ENCODE peak calls at places on chromosomes 4 and X, in six cellular contexts. O is T-cell; C is T-helper 1 cell; X is CD4-positive, alpha-beta T cell; W is ascending aorta; F is amniotic stem cell. L is an unnamed sample.

GRCh38 chrX:38806054-38806389 is 4.8 kb downstream of the MID1IP1 start:
- DNase-seq in O (no peak), C (no peak), X (no peak), W (no peak), F (no peak), L (no peak)

GRCh38 chrX:48957477-48957826 is at the start of gene OTUD5:
- DNase-seq in O (peak), C (peak), X (peak), W (no peak), F (no peak), L (no peak)

GRCh38 chr4:88291003-88291402 is 6.6 kb upstream of the PPM1K start:
- DNase-seq in O (no peak), C (no peak), X (no peak), W (peak), F (no peak), L (peak)

GRCh38 chrX:7216981-7217587 is 69.1 kb upstream of the PUDP start:
- DNase-seq in O (no peak), C (no peak), X (no peak), W (no peak), F (no peak), L (no peak)

GRCh38 chrX:630922-631496 is 418 bp downstream of the SHOX start:
- DNase-seq in O (no peak), C (no peak), X (no peak), W (peak), F (no peak), L (no peak)

GRCh38 chr4:109981936-109982335 is 69.3 kb downstream of the EGF start:
- DNase-seq in O (no peak), C (no peak), X (no peak), W (no peak), F (no peak), L (no peak)

GRCh38 chr4:163415668-163416067 is 57.9 kb downstream of the TKTL2 start:
- DNase-seq in O (no peak), C (no peak), X (no peak), W (no peak), F (no peak), L (no peak)

GRCh38 chrX:114267127-114267526 is 316.8 kb upstream of the HTR2C start:
- DNase-seq in O (no peak), C (no peak), X (no peak), W (no peak), F (no peak), L (peak)

GRCh38 chr4:1759818-1760223 is 33.3 kb upstream of the FGFR3 start:
- DNase-seq in O (no peak), C (no peak), X (no peak), W (no peak), F (no peak), L (no peak)

GRCh38 chr4:21134994-21135393 is 434.7 kb downstream of the PACRGL start:
- DNase-seq in O (no peak), C (no peak), X (no peak), W (no peak), F (no peak), L (peak)

GRCh38 chrX:154441564-154441963 is 2.4 kb upstream of the FAM50A start:
- DNase-seq in O (no peak), C (no peak), X (no peak), W (no peak), F (no peak), L (no peak)

GRCh38 chr4:128961405-128961804 is 131.9 kb downstream of the SCLT1 start:
- DNase-seq in O (no peak), C (no peak), X (no peak), W (no peak), F (no peak), L (no peak)

GRCh38 chr4:165964591-165964990 is 91.6 kb downstream of the TLL1 start:
- DNase-seq in O (no peak), C (no peak), X (no peak), W (no peak), F (no peak), L (no peak)

GRCh38 chr4:123037809-123038208 is 115.4 kb upstream of the NUDT6 start:
- DNase-seq in O (no peak), C (no peak), X (no peak), W (no peak), F (no peak), L (no peak)

L was measured in pons.